ENCODE peak calls at places on chromosomes 13 and 19, in ten cellular contexts. One of them, this sample, is unnamed. For H3K4me1, the result is how much of the 10 kb centered on the place peaks cover.

GRCh38 chr13:29993716-29994488 is 143.5 kb upstream of the UBL3 start:
- DNase-seq in heart right ventricle: no peak
- DNase-seq in CD4-positive, alpha-beta memory T cell: no peak
- DNase-seq in suprapubic skin: no peak
- DNase-seq in fibroblast of lung: peak
- DNase-seq in heart left ventricle: no peak
- DNase-seq in psoas muscle: no peak
- DNase-seq in stomach: no peak
- DNase-seq in A549: no peak
- DNase-seq in cardiac muscle cell: peak
- DNase-seq in this sample: no peak

GRCh38 chr19:42529248-42529764 is 1.0 kb upstream of the CEACAM1 start:
- DNase-seq in heart right ventricle: peak
- DNase-seq in CD4-positive, alpha-beta memory T cell: peak
- DNase-seq in suprapubic skin: no peak
- DNase-seq in fibroblast of lung: peak
- DNase-seq in heart left ventricle: peak
- DNase-seq in psoas muscle: peak
- DNase-seq in stomach: peak
- DNase-seq in A549: peak
- DNase-seq in cardiac muscle cell: peak
- DNase-seq in this sample: peak

GRCh38 chr13:39353988-39354387 is 249.0 kb downstream of the LHFPL6 start:
- DNase-seq in heart right ventricle: no peak
- DNase-seq in CD4-positive, alpha-beta memory T cell: no peak
- DNase-seq in suprapubic skin: no peak
- DNase-seq in fibroblast of lung: peak
- DNase-seq in heart left ventricle: no peak
- DNase-seq in psoas muscle: no peak
- DNase-seq in stomach: no peak
- DNase-seq in A549: no peak
- DNase-seq in cardiac muscle cell: peak
- DNase-seq in this sample: no peak

GRCh38 chr13:106163426-106163825 is 372.0 kb downstream of the EFNB2 start:
- DNase-seq in heart right ventricle: no peak
- DNase-seq in CD4-positive, alpha-beta memory T cell: no peak
- DNase-seq in suprapubic skin: no peak
- DNase-seq in fibroblast of lung: no peak
- DNase-seq in heart left ventricle: no peak
- DNase-seq in psoas muscle: no peak
- DNase-seq in stomach: no peak
- DNase-seq in A549: no peak
- DNase-seq in cardiac muscle cell: no peak
- DNase-seq in this sample: no peak

GRCh38 chr19:10006335-10006708 is 4.0 kb downstream of the COL5A3 start:
- DNase-seq in heart right ventricle: peak
- DNase-seq in CD4-positive, alpha-beta memory T cell: no peak
- DNase-seq in suprapubic skin: no peak
- DNase-seq in fibroblast of lung: peak
- DNase-seq in heart left ventricle: peak
- DNase-seq in psoas muscle: peak
- DNase-seq in stomach: no peak
- DNase-seq in A549: no peak
- DNase-seq in cardiac muscle cell: peak
- DNase-seq in this sample: peak

GRCh38 chr19:29211562-29212416 is 1.2 kb downstream of the UQCRFS1 start:
- DNase-seq in heart right ventricle: no peak
- DNase-seq in CD4-positive, alpha-beta memory T cell: no peak
- DNase-seq in suprapubic skin: no peak
- DNase-seq in fibroblast of lung: peak
- DNase-seq in heart left ventricle: no peak
- DNase-seq in psoas muscle: no peak
- DNase-seq in stomach: no peak
- DNase-seq in A549: peak
- DNase-seq in cardiac muscle cell: peak
- DNase-seq in this sample: peak

GRCh38 chr19:55174425-55175116 is 5.5 kb downstream of the SYT5 start:
- DNase-seq in heart right ventricle: no peak
- DNase-seq in CD4-positive, alpha-beta memory T cell: no peak
- DNase-seq in suprapubic skin: no peak
- DNase-seq in fibroblast of lung: no peak
- DNase-seq in heart left ventricle: no peak
- DNase-seq in psoas muscle: no peak
- DNase-seq in stomach: no peak
- DNase-seq in A549: no peak
- DNase-seq in cardiac muscle cell: no peak
- DNase-seq in this sample: no peak

GRCh38 chr13:40812724-40813445 is 23.5 kb downstream of the SLC25A15 start:
- DNase-seq in heart right ventricle: no peak
- DNase-seq in CD4-positive, alpha-beta memory T cell: no peak
- DNase-seq in suprapubic skin: no peak
- DNase-seq in fibroblast of lung: no peak
- DNase-seq in heart left ventricle: no peak
- DNase-seq in psoas muscle: no peak
- DNase-seq in stomach: no peak
- DNase-seq in A549: no peak
- DNase-seq in cardiac muscle cell: peak
- DNase-seq in this sample: no peak

GRCh38 chr13:113949546-113949945 is 24.3 kb downstream of the C13orf46 start:
- DNase-seq in heart right ventricle: no peak
- DNase-seq in CD4-positive, alpha-beta memory T cell: no peak
- DNase-seq in suprapubic skin: no peak
- DNase-seq in fibroblast of lung: no peak
- DNase-seq in heart left ventricle: peak
- DNase-seq in psoas muscle: peak
- DNase-seq in stomach: no peak
- DNase-seq in A549: no peak
- DNase-seq in cardiac muscle cell: no peak
- DNase-seq in this sample: no peak

GRCh38 chr13:113947321-113948033 is 26.4 kb downstream of the C13orf46 start:
- DNase-seq in heart right ventricle: no peak
- DNase-seq in CD4-positive, alpha-beta memory T cell: no peak
- DNase-seq in suprapubic skin: no peak
- DNase-seq in fibroblast of lung: peak
- DNase-seq in heart left ventricle: peak
- DNase-seq in psoas muscle: peak
- DNase-seq in stomach: peak
- DNase-seq in A549: no peak
- DNase-seq in cardiac muscle cell: peak
- DNase-seq in this sample: no peak

GRCh38 chr13:113945857-113946408 is 27.9 kb downstream of the C13orf46 start:
- DNase-seq in heart right ventricle: no peak
- DNase-seq in CD4-positive, alpha-beta memory T cell: no peak
- DNase-seq in suprapubic skin: no peak
- DNase-seq in fibroblast of lung: no peak
- DNase-seq in heart left ventricle: peak
- DNase-seq in psoas muscle: peak
- DNase-seq in stomach: no peak
- DNase-seq in A549: no peak
- DNase-seq in cardiac muscle cell: no peak
- DNase-seq in this sample: no peak

GRCh38 chr13:113946409-113947181 is 27.3 kb downstream of the C13orf46 start:
- DNase-seq in heart right ventricle: no peak
- DNase-seq in CD4-positive, alpha-beta memory T cell: no peak
- DNase-seq in suprapubic skin: no peak
- DNase-seq in fibroblast of lung: no peak
- DNase-seq in heart left ventricle: peak
- DNase-seq in psoas muscle: peak
- DNase-seq in stomach: no peak
- DNase-seq in A549: no peak
- DNase-seq in cardiac muscle cell: no peak
- DNase-seq in this sample: no peak

DNA sequence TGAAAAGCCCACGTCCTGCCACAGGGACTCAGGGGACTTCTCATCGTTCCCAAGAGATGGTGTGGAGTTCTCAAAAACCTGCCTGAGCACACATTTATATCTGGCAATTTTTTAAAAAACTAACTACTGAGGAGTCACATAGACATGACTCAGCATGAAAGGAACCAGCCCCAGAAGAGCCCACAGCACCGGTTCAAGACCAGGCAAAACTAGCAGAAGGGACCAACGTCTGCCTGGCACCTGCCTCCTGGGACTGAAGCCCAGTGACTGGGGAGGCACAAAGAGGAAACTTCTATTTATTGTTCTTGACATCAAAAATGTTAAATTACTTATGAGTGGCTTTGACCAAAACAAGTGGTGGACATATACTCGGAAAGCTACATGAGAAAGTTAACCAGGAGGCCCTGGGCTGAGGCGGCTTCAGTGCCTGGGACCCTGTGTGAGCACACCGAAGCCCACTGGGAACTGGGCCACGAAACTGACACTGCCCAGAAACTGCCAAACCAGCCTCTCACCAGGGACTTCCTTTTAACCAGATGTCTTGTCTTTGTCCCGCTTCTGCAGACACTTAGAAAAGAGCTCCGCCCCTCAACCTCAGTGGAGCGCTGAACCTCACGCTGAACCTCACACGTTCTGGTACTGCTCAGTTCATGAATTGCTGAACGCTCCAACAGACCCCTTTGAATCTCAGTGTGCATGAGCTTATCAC is 25.7 kb downstream of the C13orf46 start:
- DNase-seq in heart right ventricle: no peak
- DNase-seq in CD4-positive, alpha-beta memory T cell: no peak
- DNase-seq in suprapubic skin: no peak
- DNase-seq in fibroblast of lung: peak
- DNase-seq in heart left ventricle: peak
- DNase-seq in psoas muscle: peak
- DNase-seq in stomach: no peak
- DNase-seq in A549: no peak
- DNase-seq in cardiac muscle cell: no peak
- DNase-seq in this sample: no peak
- H3K4me1 ChIP-seq in heart right ventricle: under half
- H3K4me1 ChIP-seq in CD4-positive, alpha-beta memory T cell: under half
- H3K4me1 ChIP-seq in suprapubic skin: under half
- H3K4me1 ChIP-seq in fibroblast of lung: under half
- H3K4me1 ChIP-seq in heart left ventricle: under half
- H3K4me1 ChIP-seq in psoas muscle: under half
- H3K4me1 ChIP-seq in stomach: under half
- H3K4me1 ChIP-seq in A549: under half
- H3K4me1 ChIP-seq in cardiac muscle cell: under half
- H3K4me1 ChIP-seq in this sample: under half

GRCh38 chr19:6719992-6720368 is 470 bp downstream of the C3 start:
- DNase-seq in heart right ventricle: no peak
- DNase-seq in CD4-positive, alpha-beta memory T cell: no peak
- DNase-seq in suprapubic skin: no peak
- DNase-seq in fibroblast of lung: no peak
- DNase-seq in heart left ventricle: no peak
- DNase-seq in psoas muscle: no peak
- DNase-seq in stomach: no peak
- DNase-seq in A549: no peak
- DNase-seq in cardiac muscle cell: no peak
- DNase-seq in this sample: no peak

GRCh38 chr19:6718111-6718740 is 2.2 kb downstream of the C3 start:
- DNase-seq in heart right ventricle: no peak
- DNase-seq in CD4-positive, alpha-beta memory T cell: no peak
- DNase-seq in suprapubic skin: no peak
- DNase-seq in fibroblast of lung: no peak
- DNase-seq in heart left ventricle: no peak
- DNase-seq in psoas muscle: no peak
- DNase-seq in stomach: no peak
- DNase-seq in A549: no peak
- DNase-seq in cardiac muscle cell: no peak
- DNase-seq in this sample: no peak

GRCh38 chr19:6718741-6719539 is 1.5 kb downstream of the C3 start:
- DNase-seq in heart right ventricle: no peak
- DNase-seq in CD4-positive, alpha-beta memory T cell: peak
- DNase-seq in suprapubic skin: no peak
- DNase-seq in fibroblast of lung: peak
- DNase-seq in heart left ventricle: no peak
- DNase-seq in psoas muscle: peak
- DNase-seq in stomach: no peak
- DNase-seq in A549: peak
- DNase-seq in cardiac muscle cell: peak
- DNase-seq in this sample: no peak

GRCh38 chr19:6720369-6721112 is at the start of gene C3:
- DNase-seq in heart right ventricle: no peak
- DNase-seq in CD4-positive, alpha-beta memory T cell: no peak
- DNase-seq in suprapubic skin: no peak
- DNase-seq in fibroblast of lung: peak
- DNase-seq in heart left ventricle: peak
- DNase-seq in psoas muscle: peak
- DNase-seq in stomach: peak
- DNase-seq in A549: peak
- DNase-seq in cardiac muscle cell: peak
- DNase-seq in this sample: no peak

GRCh38 chr19:6719540-6719861 is 949 bp downstream of the C3 start:
- DNase-seq in heart right ventricle: no peak
- DNase-seq in CD4-positive, alpha-beta memory T cell: no peak
- DNase-seq in suprapubic skin: no peak
- DNase-seq in fibroblast of lung: no peak
- DNase-seq in heart left ventricle: no peak
- DNase-seq in psoas muscle: no peak
- DNase-seq in stomach: no peak
- DNase-seq in A549: no peak
- DNase-seq in cardiac muscle cell: no peak
- DNase-seq in this sample: no peak
- H3K4me3 ChIP-seq in heart right ventricle: peak
- H3K4me3 ChIP-seq in CD4-positive, alpha-beta memory T cell: no peak
- H3K4me3 ChIP-seq in suprapubic skin: peak
- H3K4me3 ChIP-seq in fibroblast of lung: no peak
- H3K4me3 ChIP-seq in heart left ventricle: no peak
- H3K4me3 ChIP-seq in psoas muscle: peak
- H3K4me3 ChIP-seq in stomach: peak
- H3K4me3 ChIP-seq in A549: no peak
- H3K4me3 ChIP-seq in cardiac muscle cell: no peak
- H3K4me3 ChIP-seq in this sample: no peak

GRCh38 chr13:110367620-110368019 is 60.5 kb downstream of the COL4A2 start:
- DNase-seq in heart right ventricle: no peak
- DNase-seq in CD4-positive, alpha-beta memory T cell: no peak
- DNase-seq in suprapubic skin: no peak
- DNase-seq in fibroblast of lung: no peak
- DNase-seq in heart left ventricle: no peak
- DNase-seq in psoas muscle: no peak
- DNase-seq in stomach: no peak
- DNase-seq in A549: no peak
- DNase-seq in cardiac muscle cell: no peak
- DNase-seq in this sample: no peak
- H3K27ac ChIP-seq in heart right ventricle: no peak
- H3K27ac ChIP-seq in CD4-positive, alpha-beta memory T cell: no peak
- H3K27ac ChIP-seq in suprapubic skin: no peak
- H3K27ac ChIP-seq in fibroblast of lung: no peak
- H3K27ac ChIP-seq in heart left ventricle: no peak
- H3K27ac ChIP-seq in psoas muscle: no peak
- H3K27ac ChIP-seq in stomach: no peak
- H3K27ac ChIP-seq in A549: no peak
- H3K27ac ChIP-seq in cardiac muscle cell: peak
- H3K27ac ChIP-seq in this sample: no peak

DNA sequence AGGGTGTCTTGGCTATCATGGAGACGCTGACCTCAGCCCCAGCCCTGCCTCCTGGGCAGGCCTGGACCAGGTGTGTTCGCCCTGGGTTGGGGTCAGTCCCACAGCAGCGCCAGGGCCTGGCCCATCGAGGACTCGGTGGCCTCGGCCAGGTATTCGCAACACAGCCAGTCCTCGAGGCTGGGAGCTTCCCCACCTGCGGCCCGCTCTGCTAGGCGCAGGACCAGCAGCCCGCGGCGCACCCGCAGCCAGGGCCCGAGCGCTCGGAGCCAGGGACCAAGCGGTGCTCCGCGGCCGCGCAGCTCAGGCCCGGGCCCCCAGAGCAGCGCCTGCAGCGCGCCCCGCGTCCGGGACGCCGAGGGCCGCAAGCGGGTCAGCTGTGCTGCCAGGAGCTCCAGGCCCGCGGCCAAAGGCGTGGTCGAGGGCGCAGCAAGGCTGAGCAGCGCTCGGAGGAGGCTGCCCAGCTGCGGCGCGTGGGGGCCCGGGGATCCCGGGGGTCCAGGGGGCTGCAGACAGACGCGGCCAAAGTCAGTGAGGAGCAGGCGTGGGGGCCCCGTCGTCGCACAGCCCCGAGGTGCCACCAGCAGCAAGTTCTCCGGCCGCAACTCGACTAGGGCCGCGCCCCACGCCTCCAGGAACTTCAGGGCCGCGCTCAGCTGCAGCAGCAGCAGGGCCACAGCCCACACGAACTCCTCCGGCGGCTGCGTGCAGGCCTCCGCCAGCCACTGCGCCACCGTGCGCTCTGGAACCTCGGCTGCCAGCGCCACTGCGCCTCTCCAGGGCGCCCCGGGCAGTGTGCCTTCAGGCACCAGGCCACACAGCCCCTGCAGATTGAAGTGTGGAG is 6.2 kb downstream of the PEAK3 start:
- DNase-seq in heart right ventricle: peak
- DNase-seq in CD4-positive, alpha-beta memory T cell: no peak
- DNase-seq in suprapubic skin: no peak
- DNase-seq in fibroblast of lung: no peak
- DNase-seq in heart left ventricle: peak
- DNase-seq in psoas muscle: peak
- DNase-seq in stomach: peak
- DNase-seq in A549: no peak
- DNase-seq in cardiac muscle cell: no peak
- DNase-seq in this sample: no peak
- H3K4me1 ChIP-seq in heart right ventricle: half or more
- H3K4me1 ChIP-seq in CD4-positive, alpha-beta memory T cell: under half
- H3K4me1 ChIP-seq in suprapubic skin: half or more
- H3K4me1 ChIP-seq in fibroblast of lung: under half
- H3K4me1 ChIP-seq in heart left ventricle: under half
- H3K4me1 ChIP-seq in psoas muscle: under half
- H3K4me1 ChIP-seq in stomach: half or more
- H3K4me1 ChIP-seq in A549: under half
- H3K4me1 ChIP-seq in cardiac muscle cell: under half
- H3K4me1 ChIP-seq in this sample: under half